ENCODE peak calls at places on chromosomes 4 and X, in five cellular contexts. One of them, this sample, is unnamed.
A peak's percentile ranks its signal among the peaks of the same experiment; 100 is the strongest.

GRCh38 chrX:119885554-119886428 is 9.9 kb upstream of the AKAP14 start:
- DNase-seq in OCI-LY7: peak; percentile 13
- DNase-seq in mesenchymal stem cell: peak; percentile 10
- DNase-seq in bronchial epithelial cell: no peak
- DNase-seq in pancreas: no peak
- DNase-seq in this sample: peak; percentile 9

GRCh38 chrX:72268601-72269365 is 8.3 kb downstream of the RPS4X start:
- DNase-seq in bronchial epithelial cell: no peak
- DNase-seq in mesenchymal stem cell: peak; percentile 67
- DNase-seq in OCI-LY7: no peak
- DNase-seq in pancreas: no peak
- DNase-seq in this sample: no peak

GRCh38 chr4:81426770-81427604 is 44.7 kb downstream of the RASGEF1B start:
- DNase-seq in pancreas: no peak
- DNase-seq in bronchial epithelial cell: peak; percentile 91
- DNase-seq in OCI-LY7: no peak
- DNase-seq in mesenchymal stem cell: no peak
- DNase-seq in this sample: no peak

GRCh38 chr4:72496119-72496518 is 72.9 kb downstream of the ADAMTS3 start:
- DNase-seq in pancreas: no peak
- DNase-seq in bronchial epithelial cell: peak; percentile 29
- DNase-seq in OCI-LY7: no peak
- DNase-seq in mesenchymal stem cell: no peak
- DNase-seq in this sample: no peak

GRCh38 chr4:105154576-105154975 is 7.9 kb downstream of the TET2 start:
- DNase-seq in pancreas: no peak
- DNase-seq in mesenchymal stem cell: no peak
- DNase-seq in OCI-LY7: no peak
- DNase-seq in bronchial epithelial cell: peak; percentile 56
- DNase-seq in this sample: no peak

GRCh38 chrX:39935414-39936064 is 162.2 kb downstream of the BCOR start:
- DNase-seq in mesenchymal stem cell: no peak
- DNase-seq in OCI-LY7: no peak
- DNase-seq in pancreas: no peak
- DNase-seq in bronchial epithelial cell: peak; percentile 16
- DNase-seq in this sample: no peak

GRCh38 chrX:154800508-154801207 is 4.6 kb downstream of the MPP1 start:
- DNase-seq in bronchial epithelial cell: no peak
- DNase-seq in pancreas: no peak
- DNase-seq in OCI-LY7: no peak
- DNase-seq in mesenchymal stem cell: no peak
- DNase-seq in this sample: no peak

GRCh38 chr4:153113838-153114105 is 90.5 kb upstream of the TRIM2 start:
- DNase-seq in pancreas: no peak
- DNase-seq in mesenchymal stem cell: no peak
- DNase-seq in bronchial epithelial cell: no peak
- DNase-seq in OCI-LY7: no peak
- DNase-seq in this sample: no peak

GRCh38 chrX:2252331-2253065 is 248.3 kb downstream of the DHRSX start:
- DNase-seq in mesenchymal stem cell: no peak
- DNase-seq in OCI-LY7: no peak
- DNase-seq in bronchial epithelial cell: no peak
- DNase-seq in pancreas: no peak
- DNase-seq in this sample: no peak

GRCh38 chrX:24343719-24344118 is 16.7 kb upstream of the SUPT20HL1 start:
- DNase-seq in OCI-LY7: no peak
- DNase-seq in pancreas: no peak
- DNase-seq in mesenchymal stem cell: no peak
- DNase-seq in bronchial epithelial cell: no peak
- DNase-seq in this sample: no peak

GRCh38 chrX:54494970-54495813 is 842 bp downstream of the FGD1 start:
- DNase-seq in OCI-LY7: no peak
- DNase-seq in pancreas: peak; percentile 10
- DNase-seq in bronchial epithelial cell: no peak
- DNase-seq in mesenchymal stem cell: peak; percentile 46
- DNase-seq in this sample: no peak

GRCh38 chr4:8665406-8666360 is 73.1 kb downstream of the CPZ start:
- DNase-seq in OCI-LY7: no peak
- DNase-seq in mesenchymal stem cell: no peak
- DNase-seq in bronchial epithelial cell: peak; percentile 20
- DNase-seq in pancreas: no peak
- DNase-seq in this sample: no peak

GRCh38 chr4:39718366-39719323 is 20.7 kb downstream of the UBE2K start:
- DNase-seq in mesenchymal stem cell: no peak
- DNase-seq in OCI-LY7: no peak
- DNase-seq in pancreas: no peak
- DNase-seq in bronchial epithelial cell: no peak
- DNase-seq in this sample: no peak

GRCh38 chr4:37892641-37893040 is 1.8 kb downstream of the TBC1D1 start:
- DNase-seq in bronchial epithelial cell: no peak
- DNase-seq in OCI-LY7: peak; percentile 74
- DNase-seq in mesenchymal stem cell: no peak
- DNase-seq in pancreas: no peak
- DNase-seq in this sample: no peak
- H3K4me3 ChIP-seq in bronchial epithelial cell: no peak overlapping the region
- H3K4me3 ChIP-seq in OCI-LY7: peak overlapping the region; percentile 76
- H3K4me3 ChIP-seq in mesenchymal stem cell: no peak overlapping the region
- H3K4me3 ChIP-seq in pancreas: no peak overlapping the region
- H3K4me3 ChIP-seq in this sample: no peak overlapping the region

GRCh38 chr4:6309755-6310154 is 40.1 kb downstream of the WFS1 start:
- DNase-seq in OCI-LY7: no peak
- DNase-seq in pancreas: no peak
- DNase-seq in bronchial epithelial cell: no peak
- DNase-seq in mesenchymal stem cell: no peak
- DNase-seq in this sample: no peak
- H3K4me3 ChIP-seq in OCI-LY7: no peak overlapping the region
- H3K4me3 ChIP-seq in pancreas: no peak overlapping the region
- H3K4me3 ChIP-seq in bronchial epithelial cell: no peak overlapping the region
- H3K4me3 ChIP-seq in mesenchymal stem cell: no peak overlapping the region
- H3K4me3 ChIP-seq in this sample: no peak overlapping the region

GRCh38 chrX:68895339-68896250 is 66.8 kb downstream of the EFNB1 start:
- DNase-seq in OCI-LY7: no peak
- DNase-seq in mesenchymal stem cell: peak; percentile 76
- DNase-seq in bronchial epithelial cell: peak; percentile 74
- DNase-seq in pancreas: peak; percentile 2
- DNase-seq in this sample: no peak
- H3K4me3 ChIP-seq in OCI-LY7: no peak overlapping the region
- H3K4me3 ChIP-seq in mesenchymal stem cell: no peak overlapping the region
- H3K4me3 ChIP-seq in bronchial epithelial cell: no peak overlapping the region
- H3K4me3 ChIP-seq in pancreas: no peak overlapping the region
- H3K4me3 ChIP-seq in this sample: no peak overlapping the region

DNA sequence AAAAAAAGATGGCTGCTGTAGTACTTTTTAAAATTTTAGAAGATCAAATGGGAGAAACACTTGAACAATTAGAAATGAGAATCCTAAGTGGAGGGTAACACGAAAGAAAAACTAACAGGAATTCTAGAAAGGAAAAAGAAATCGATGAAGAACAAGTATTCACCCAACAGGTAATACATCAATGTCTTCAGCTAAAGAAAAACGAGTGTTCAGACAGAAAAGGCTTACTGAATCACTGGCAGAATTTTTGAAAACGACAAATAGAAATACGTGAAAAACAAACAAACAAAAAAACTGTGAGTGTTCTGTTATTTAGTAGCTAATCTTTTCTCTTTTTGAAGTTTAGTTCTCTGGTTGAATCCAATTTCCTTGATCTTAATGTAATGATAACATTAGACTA is 1.8 kb downstream of the MAD2L1 start:
- DNase-seq in pancreas: no peak
- DNase-seq in OCI-LY7: no peak
- DNase-seq in bronchial epithelial cell: no peak
- DNase-seq in mesenchymal stem cell: no peak
- DNase-seq in this sample: no peak
- H3K4me3 ChIP-seq in pancreas: no peak overlapping the region
- H3K4me3 ChIP-seq in OCI-LY7: peak overlapping the region; percentile 85
- H3K4me3 ChIP-seq in bronchial epithelial cell: no peak overlapping the region
- H3K4me3 ChIP-seq in mesenchymal stem cell: peak overlapping the region; percentile 87
- H3K4me3 ChIP-seq in this sample: peak overlapping the region; percentile 73

GRCh38 chr4:6758732-6759131 is 23.8 kb upstream of the KIAA0232 start:
- DNase-seq in OCI-LY7: no peak
- DNase-seq in mesenchymal stem cell: no peak
- DNase-seq in pancreas: no peak
- DNase-seq in bronchial epithelial cell: no peak
- DNase-seq in this sample: no peak

GRCh38 chr4:6762244-6762615 is 20.3 kb upstream of the KIAA0232 start:
- DNase-seq in mesenchymal stem cell: no peak
- DNase-seq in bronchial epithelial cell: no peak
- DNase-seq in pancreas: no peak
- DNase-seq in OCI-LY7: no peak
- DNase-seq in this sample: no peak

GRCh38 chr4:6760865-6761264 is 21.7 kb upstream of the KIAA0232 start:
- DNase-seq in mesenchymal stem cell: no peak
- DNase-seq in OCI-LY7: no peak
- DNase-seq in pancreas: no peak
- DNase-seq in bronchial epithelial cell: no peak
- DNase-seq in this sample: no peak

GRCh38 chr4:6763330-6763851 is 19.1 kb upstream of the KIAA0232 start:
- DNase-seq in pancreas: no peak
- DNase-seq in mesenchymal stem cell: no peak
- DNase-seq in bronchial epithelial cell: peak; percentile 96
- DNase-seq in OCI-LY7: no peak
- DNase-seq in this sample: no peak

DNA sequence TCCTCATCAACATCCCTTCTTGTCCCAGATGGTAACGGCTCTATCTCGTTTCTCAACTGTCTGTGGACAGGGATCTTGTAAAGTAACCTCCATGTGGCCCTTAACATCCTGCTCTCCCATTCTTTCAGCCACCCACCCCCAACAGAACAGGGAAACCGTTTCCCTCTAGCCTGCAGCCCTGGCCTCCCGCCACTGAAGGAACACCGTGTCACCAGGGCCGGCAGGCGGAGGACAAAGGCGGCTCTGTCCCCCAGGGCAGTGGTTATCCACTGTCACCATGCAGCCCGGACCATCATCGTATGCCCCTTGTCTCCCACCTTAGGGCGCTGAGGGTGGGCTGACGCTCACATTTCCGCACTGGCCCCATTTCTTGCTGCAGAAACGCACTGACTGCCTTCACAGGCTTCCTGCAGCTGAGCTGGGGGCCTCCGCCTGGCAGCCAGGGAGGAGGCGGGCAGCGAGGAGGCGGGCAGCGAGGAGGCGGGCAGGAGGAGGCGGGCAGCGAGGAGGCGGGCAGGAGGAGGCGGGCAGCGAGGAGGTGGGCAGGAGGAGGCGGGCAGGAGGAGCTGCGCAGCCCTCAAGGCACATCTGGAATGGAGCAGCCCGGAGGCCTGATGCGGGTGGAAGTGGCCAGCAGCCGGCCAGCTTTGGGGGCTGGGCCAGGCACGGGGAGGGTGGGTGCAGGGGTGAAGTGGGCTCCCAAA is 20.8 kb upstream of the KIAA0232 start:
- DNase-seq in OCI-LY7: no peak
- DNase-seq in bronchial epithelial cell: no peak
- DNase-seq in mesenchymal stem cell: no peak
- DNase-seq in pancreas: no peak
- DNase-seq in this sample: peak; percentile 50
- H3K4me3 ChIP-seq in OCI-LY7: no peak overlapping the region
- H3K4me3 ChIP-seq in bronchial epithelial cell: no peak overlapping the region
- H3K4me3 ChIP-seq in mesenchymal stem cell: no peak overlapping the region
- H3K4me3 ChIP-seq in pancreas: no peak overlapping the region
- H3K4me3 ChIP-seq in this sample: no peak overlapping the region

GRCh38 chrX:45783002-45783401 is 582.3 kb upstream of the DIPK2B start:
- DNase-seq in pancreas: no peak
- DNase-seq in mesenchymal stem cell: no peak
- DNase-seq in bronchial epithelial cell: no peak
- DNase-seq in OCI-LY7: no peak
- DNase-seq in this sample: no peak
- H3K4me3 ChIP-seq in pancreas: no peak overlapping the region
- H3K4me3 ChIP-seq in mesenchymal stem cell: no peak overlapping the region
- H3K4me3 ChIP-seq in bronchial epithelial cell: no peak overlapping the region
- H3K4me3 ChIP-seq in OCI-LY7: no peak overlapping the region
- H3K4me3 ChIP-seq in this sample: no peak overlapping the region

GRCh38 chr4:7044415-7044930 is 1.3 kb downstream of the TADA2B start:
- DNase-seq in OCI-LY7: no peak
- DNase-seq in pancreas: no peak
- DNase-seq in mesenchymal stem cell: peak; percentile 19
- DNase-seq in bronchial epithelial cell: no peak
- DNase-seq in this sample: no peak

GRCh38 chr4:7045961-7046921 is 3.1 kb downstream of the TADA2B start:
- DNase-seq in pancreas: no peak
- DNase-seq in bronchial epithelial cell: no peak
- DNase-seq in mesenchymal stem cell: no peak
- DNase-seq in OCI-LY7: peak; percentile 40
- DNase-seq in this sample: peak; percentile 20

GRCh38 chr4:7043521-7044414 is 596 bp downstream of the TADA2B start:
- DNase-seq in OCI-LY7: peak; percentile 68
- DNase-seq in mesenchymal stem cell: peak; percentile 55
- DNase-seq in pancreas: peak; percentile 61
- DNase-seq in bronchial epithelial cell: no peak
- DNase-seq in this sample: peak; percentile 42

GRCh38 chr4:7046971-7047370 is 3.8 kb downstream of the TADA2B start:
- DNase-seq in OCI-LY7: no peak
- DNase-seq in pancreas: no peak
- DNase-seq in mesenchymal stem cell: no peak
- DNase-seq in bronchial epithelial cell: no peak
- DNase-seq in this sample: no peak

GRCh38 chr4:7045553-7045952 is 2.4 kb downstream of the TADA2B start:
- DNase-seq in bronchial epithelial cell: no peak
- DNase-seq in mesenchymal stem cell: no peak
- DNase-seq in pancreas: no peak
- DNase-seq in OCI-LY7: no peak
- DNase-seq in this sample: no peak
- H3K4me3 ChIP-seq in bronchial epithelial cell: no peak overlapping the region
- H3K4me3 ChIP-seq in mesenchymal stem cell: peak overlapping the region; percentile 94
- H3K4me3 ChIP-seq in pancreas: peak overlapping the region; percentile 98
- H3K4me3 ChIP-seq in OCI-LY7: peak overlapping the region; percentile 99
- H3K4me3 ChIP-seq in this sample: no peak overlapping the region

GRCh38 chrX:93580634-93581033 is 92.7 kb downstream of the NAP1L3 start:
- DNase-seq in pancreas: no peak
- DNase-seq in OCI-LY7: no peak
- DNase-seq in mesenchymal stem cell: no peak
- DNase-seq in bronchial epithelial cell: no peak
- DNase-seq in this sample: no peak
- H3K4me3 ChIP-seq in pancreas: no peak overlapping the region
- H3K4me3 ChIP-seq in OCI-LY7: no peak overlapping the region
- H3K4me3 ChIP-seq in mesenchymal stem cell: no peak overlapping the region
- H3K4me3 ChIP-seq in bronchial epithelial cell: no peak overlapping the region
- H3K4me3 ChIP-seq in this sample: no peak overlapping the region

DNA sequence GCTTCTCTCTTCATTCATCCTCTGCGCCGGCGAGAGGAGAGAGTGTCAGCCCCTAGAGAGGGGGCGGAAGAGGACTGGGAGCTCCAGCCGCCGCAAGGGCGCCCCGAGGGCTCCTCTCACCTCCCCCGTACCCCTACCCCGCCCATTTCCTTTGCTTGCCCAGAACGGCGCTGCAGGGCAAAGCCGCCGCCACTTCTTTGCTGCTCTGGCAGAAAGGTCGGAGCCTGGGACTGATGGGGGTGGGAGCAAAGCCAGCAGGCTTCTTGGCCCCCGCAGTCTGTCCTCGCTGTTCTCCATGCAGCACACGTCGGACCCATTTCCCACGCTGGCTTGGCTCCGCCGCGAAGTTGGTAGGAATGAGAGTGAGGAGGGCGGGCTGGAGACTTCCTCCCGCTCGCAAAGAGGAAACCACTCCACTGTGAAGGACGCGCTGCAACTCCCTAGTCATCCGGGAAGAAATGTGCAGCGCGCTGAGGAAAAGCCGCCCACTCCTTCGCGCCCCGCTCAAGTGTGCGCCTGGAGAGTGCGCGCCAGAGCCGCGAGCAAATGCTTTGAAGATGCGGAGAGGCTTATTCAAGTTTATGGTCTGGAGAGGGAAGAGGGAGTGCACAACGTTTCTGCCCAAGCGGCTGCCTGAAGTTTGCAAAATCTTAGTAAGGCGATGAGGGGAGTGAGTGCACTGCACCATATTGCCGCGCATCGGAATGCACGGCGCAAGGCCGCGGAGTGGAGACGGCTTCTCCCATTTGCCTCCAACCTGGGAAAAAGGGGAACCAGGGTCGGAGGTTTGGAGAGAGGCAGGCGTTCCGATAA is 2.8 kb upstream of the PCDH7 start:
- DNase-seq in pancreas: no peak
- DNase-seq in OCI-LY7: no peak
- DNase-seq in bronchial epithelial cell: peak; percentile 60
- DNase-seq in mesenchymal stem cell: peak; percentile 90
- DNase-seq in this sample: no peak
- H3K4me3 ChIP-seq in pancreas: peak overlapping the region; percentile 29
- H3K4me3 ChIP-seq in OCI-LY7: no peak overlapping the region
- H3K4me3 ChIP-seq in bronchial epithelial cell: peak overlapping the region; percentile 55
- H3K4me3 ChIP-seq in mesenchymal stem cell: peak overlapping the region; percentile 88
- H3K4me3 ChIP-seq in this sample: no peak overlapping the region

This sample was measured in DND-41.